ENCODE peak calls at places on chromosomes 5 and 9, in nine cellular contexts. Z, Q, B, G, V, C, X, E and O are unnamed samples.

GRCh38 chr5:16736158-16736994 is 119.6 kb upstream of the RETREG1 start:
- DNase-seq in Z (no peak), Q (no peak), V (no peak), C (no peak), B (no peak), X (peak), G (peak), E (peak), O (no peak)

GRCh38 chr9:137455361-137455991 is 3.7 kb downstream of the NSMF start:
- DNase-seq in Z (no peak), X (no peak), V (peak), E (no peak), G (no peak), B (peak), C (no peak), Q (peak), O (no peak)

GRCh38 chr9:105432247-105432857 is 15.5 kb upstream of the FSD1L start:
- DNase-seq in B (no peak), G (no peak), C (no peak), Q (no peak), Z (no peak), E (no peak), X (no peak), V (no peak), O (no peak)

GRCh38 chr5:137195483-137195882 is 303.6 kb downstream of the SPOCK1 start:
- DNase-seq in Q (no peak), V (no peak), G (no peak), X (no peak), C (no peak), B (no peak), Z (no peak), E (no peak), O (no peak)

GRCh38 chr9:99057665-99058625 is 47.0 kb upstream of the TGFBR1 start:
- DNase-seq in Q (peak), Z (no peak), C (no peak), B (no peak), X (peak), G (no peak), V (no peak), E (peak), O (peak)

GRCh38 chr5:34658023-34658422 is 1.9 kb downstream of the RAI14 start:
- DNase-seq in X (no peak), E (no peak), C (no peak), G (no peak), Z (no peak), V (no peak), B (no peak), Q (no peak), O (no peak)

GRCh38 chr9:16039103-16039987 is 486.5 kb downstream of the CCDC171 start:
- DNase-seq in B (peak), V (no peak), E (peak), Z (no peak), X (no peak), G (peak), C (no peak), Q (no peak), O (no peak)

GRCh38 chr9:121651295-121652036 is at the start of gene DAB2IP:
- DNase-seq in V (peak), G (no peak), E (peak), C (no peak), B (peak), Q (peak), X (peak), Z (no peak), O (no peak)

GRCh38 chr9:79883073-79883645 is 311.4 kb downstream of the TLE4 start:
- DNase-seq in Q (peak), B (no peak), E (peak), Z (no peak), X (no peak), G (no peak), C (no peak), V (peak), O (no peak)

GRCh38 chr5:142979636-142980035 is 209.5 kb downstream of the ARHGAP26 start:
- DNase-seq in G (no peak), C (no peak), E (peak), Q (no peak), V (no peak), B (no peak), Z (no peak), X (no peak), O (no peak)

DNA sequence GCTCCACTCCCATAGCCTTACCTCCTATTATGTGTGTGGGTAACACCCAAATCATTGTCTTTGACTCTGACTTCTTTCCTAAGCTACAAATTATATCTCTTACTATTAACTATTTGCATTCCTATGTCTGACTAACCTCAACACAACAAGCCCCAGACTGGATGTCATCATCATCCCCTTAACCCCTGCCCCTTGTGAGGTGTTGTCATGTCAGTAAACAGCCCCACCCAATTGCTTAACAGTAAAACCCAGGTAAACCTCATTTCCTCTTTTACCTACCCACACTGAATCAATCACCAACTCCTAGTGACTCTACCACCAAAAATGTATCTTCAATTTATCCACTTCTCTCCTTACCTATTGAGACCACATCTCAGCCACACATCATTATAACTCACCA is 2.4 kb downstream of the SREK1IP1 start:
- DNase-seq in E (peak), B (no peak), G (no peak), Z (no peak), C (no peak), Q (no peak), X (no peak), V (no peak), O (no peak)
- TF ChIP-seq POLR2A in E (no peak), B (no peak), G (no peak), Z (no peak), C (no peak), Q (no peak), X (no peak), V (no peak), O (no peak)

GRCh38 chr5:175508896-175509295 is 30.5 kb downstream of the SFXN1 start:
- DNase-seq in Z (no peak), X (no peak), V (no peak), C (no peak), Q (no peak), G (no peak), E (no peak), B (no peak), O (no peak)
- TF ChIP-seq POLR2AphosphoS5 in Z (no peak), X (no peak), V (no peak), C (no peak), Q (no peak), G (no peak), E (no peak), B (no peak), O (no peak)

GRCh38 chr5:138542956-138543729 is at the start of gene ETF1:
- DNase-seq in Q (peak), Z (peak), G (peak), B (peak), V (peak), E (peak), X (peak), C (peak), O (peak)
- TF ChIP-seq POLR2A in Q (peak), Z (peak), G (peak), B (peak), V (peak), E (peak), X (no peak), C (peak), O (peak)

GRCh38 chr5:81779125-81779934 is 28.4 kb upstream of the SSBP2 start:
- DNase-seq in C (no peak), X (peak), G (no peak), V (no peak), E (peak), Z (no peak), B (peak), Q (peak), O (no peak)

GRCh38 chr5:81779935-81780266 is 29.0 kb upstream of the SSBP2 start:
- DNase-seq in C (no peak), Z (no peak), Q (no peak), E (no peak), X (no peak), V (no peak), G (no peak), B (no peak), O (no peak)

GRCh38 chr5:81782811-81783210 is 31.9 kb upstream of the SSBP2 start:
- DNase-seq in G (no peak), C (no peak), Q (no peak), V (no peak), E (no peak), Z (no peak), B (no peak), X (no peak), O (no peak)

GRCh38 chr5:81776258-81776657 is 25.4 kb upstream of the SSBP2 start:
- DNase-seq in Q (no peak), C (no peak), V (no peak), X (peak), G (no peak), E (peak), Z (no peak), B (no peak), O (no peak)

GRCh38 chr5:81778642-81779041 is 27.7 kb upstream of the SSBP2 start:
- DNase-seq in V (no peak), X (no peak), E (no peak), Z (no peak), Q (no peak), G (no peak), C (no peak), B (no peak), O (no peak)
- TF ChIP-seq POLR2AphosphoS5 in V (no peak), X (no peak), E (no peak), Z (no peak), Q (no peak), G (no peak), C (no peak), B (peak), O (no peak)

GRCh38 chr9:135907446-135908333 is at the start of gene CAMSAP1:
- DNase-seq in Q (peak), B (peak), E (peak), Z (peak), V (peak), C (peak), X (peak), G (peak), O (peak)
- TF ChIP-seq POLR2A in Q (no peak), B (peak), E (peak), Z (peak), V (no peak), C (no peak), X (no peak), G (peak), O (peak)

GRCh38 chr5:73540192-73540591 is 25.2 kb downstream of the ANKRA2 start:
- DNase-seq in Q (no peak), E (no peak), V (no peak), B (no peak), X (no peak), G (no peak), Z (no peak), C (no peak), O (no peak)
- TF ChIP-seq POLR2AphosphoS5 in Q (no peak), E (no peak), V (no peak), B (no peak), X (no peak), G (no peak), Z (no peak), C (no peak), O (no peak)

DNA sequence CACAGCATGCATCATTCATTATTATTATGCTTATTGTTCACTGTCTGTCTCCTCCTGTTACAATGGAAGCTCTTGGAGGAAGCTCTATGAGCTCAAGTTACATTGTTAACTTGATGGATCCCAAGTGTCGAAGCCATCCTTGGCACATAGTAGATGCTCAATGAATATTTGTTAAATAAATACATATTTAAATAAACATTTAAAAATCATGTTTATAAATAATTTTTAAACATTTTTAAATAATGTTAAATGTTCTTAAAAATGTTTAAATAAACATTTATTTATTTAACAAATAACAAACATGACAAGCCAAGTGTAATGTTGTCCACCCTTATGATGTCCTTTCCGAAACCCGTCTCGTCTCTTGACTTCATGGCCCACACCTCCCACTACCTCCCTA is 69.5 kb downstream of the USP20 start:
- DNase-seq in C (no peak), Q (no peak), B (no peak), G (no peak), X (no peak), Z (no peak), V (no peak), E (no peak), O (no peak)
- TF ChIP-seq POLR2A in C (no peak), Q (no peak), B (no peak), G (no peak), X (no peak), Z (no peak), V (no peak), E (no peak), O (peak)